ENCODE peak calls at places on chromosomes 4 and X, in five cellular contexts. S is lung microvascular endothelial cell, V is NCI-H345, Y is HFFc6, B is midbrain. L is an unnamed sample.

GRCh38 chr4:108415389-108415788 is 205.0 kb upstream of the RPL34 start:
- DNase-seq in S (no peak), V (no peak), Y (no peak), B (no peak), L (no peak)

GRCh38 chr4:169351860-169352259 is 81.1 kb upstream of the SH3RF1 start:
- DNase-seq in S (peak; percentile 89), V (no peak), Y (no peak), B (peak; percentile 5), L (no peak)

GRCh38 chrX:139831017-139831416 is 101.8 kb downstream of the ATP11C start:
- DNase-seq in S (no peak), V (no peak), Y (no peak), B (no peak), L (no peak)

GRCh38 chrX:153966283-153966688 is 5.3 kb downstream of the HCFC1 start:
- DNase-seq in S (no peak), V (no peak), Y (no peak), B (no peak), L (no peak)

GRCh38 chr4:153152453-153153338 is 51.5 kb upstream of the TRIM2 start:
- DNase-seq in S (peak; percentile 31), V (peak; percentile 54), Y (no peak), B (peak; percentile 65), L (peak; percentile 44)

GRCh38 chr4:181502611-181503010 is 740.6 kb upstream of the TENM3 start:
- DNase-seq in S (no peak), V (no peak), Y (no peak), B (no peak), L (no peak)

GRCh38 chr4:10891866-10892265 is 207.3 kb upstream of the CLNK start:
- DNase-seq in S (peak; percentile 14), V (no peak), Y (no peak), B (no peak), L (no peak)

GRCh38 chrX:41118156-41118555 is 32.9 kb downstream of the USP9X start:
- DNase-seq in S (no peak), V (no peak), Y (no peak), B (no peak), L (no peak)

GRCh38 chr4:137961051-137961438 is 281.1 kb downstream of the SLC7A11 start:
- DNase-seq in S (no peak), V (no peak), Y (peak; percentile 74), B (no peak), L (no peak)

GRCh38 chr4:98929341-98930267 is 671 bp upstream of the EIF4E start:
- DNase-seq in S (peak; percentile 97), V (peak; percentile 48), Y (peak; percentile 99), B (peak; percentile 84), L (peak; percentile 59)

GRCh38 chr4:129335263-129335662 is 239.3 kb downstream of the C4orf33 start:
- DNase-seq in S (no peak), V (peak; percentile 17), Y (no peak), B (no peak), L (no peak)

GRCh38 chrX:125791781-125792180 is 374.3 kb downstream of the DCAF12L2 start:
- DNase-seq in S (no peak), V (no peak), Y (no peak), B (no peak), L (no peak)

GRCh38 chr4:40587826-40588225 is 41.8 kb downstream of the RBM47 start:
- DNase-seq in S (no peak), V (no peak), Y (peak; percentile 77), B (no peak), L (no peak)

GRCh38 chr4:107740381-107740780 is 20.3 kb upstream of the PAPSS1 start:
- DNase-seq in S (no peak), V (no peak), Y (no peak), B (no peak), L (no peak)

GRCh38 chr4:140359571-140360427 is 13.6 kb upstream of the SCOC start:
- DNase-seq in S (peak; percentile 88), V (peak; percentile 63), Y (peak; percentile 68), B (peak; percentile 79), L (peak; percentile 56)

GRCh38 chrX:41909068-41909467 is 14.3 kb downstream of the CASK start:
- DNase-seq in S (no peak), V (no peak), Y (no peak), B (no peak), L (no peak)

GRCh38 chrX:49912866-49913265 is 9.5 kb upstream of the CLCN5 start:
- DNase-seq in S (no peak), V (no peak), Y (no peak), B (no peak), L (no peak)

GRCh38 chrX:129788527-129788926 is 8.8 kb downstream of the SASH3 start:
- DNase-seq in S (no peak), V (no peak), Y (no peak), B (no peak), L (no peak)

GRCh38 chr4:121690001-121690400 is 6.8 kb downstream of the ANXA5 start:
- DNase-seq in S (peak; percentile 63), V (no peak), Y (peak; percentile 59), B (no peak), L (no peak)

GRCh38 chr4:20904966-20905365 is 204.7 kb downstream of the PACRGL start:
- DNase-seq in S (no peak), V (no peak), Y (no peak), B (no peak), L (no peak)